ENCODE peak calls at places on chromosomes 16 and 17, in ten cellular contexts. D, S, O, X, V, L, Z, W, U and J are unnamed samples.

GRCh38 chr16:54630284-54630967 is 300.2 kb upstream of the IRX5 start:
- DNase-seq in D (no peak), S (no peak), O (no peak), X (no peak), V (no peak), L (no peak), Z (no peak), W (no peak), U (no peak), J (no peak)

GRCh38 chr17:72308744-72309395 is 188.1 kb downstream of the SOX9 start:
- DNase-seq in D (no peak), S (no peak), O (no peak), X (no peak), V (no peak), L (no peak), Z (no peak), W (no peak), U (no peak), J (no peak)

GRCh38 chr17:3647769-3648540 is 11.4 kb downstream of the CTNS start:
- DNase-seq in D (no peak), S (peak), O (no peak), X (peak), V (no peak), L (peak), Z (no peak), W (peak), U (peak), J (no peak)

GRCh38 chr17:73863761-73864535 is 219.7 kb upstream of the SDK2 start:
- DNase-seq in D (no peak), S (no peak), O (no peak), X (no peak), V (no peak), L (no peak), Z (no peak), W (peak), U (no peak), J (no peak)

GRCh38 chr16:47493358-47494337 is 32.5 kb downstream of the PHKB start:
- DNase-seq in D (no peak), S (no peak), O (no peak), X (no peak), V (no peak), L (no peak), Z (no peak), W (no peak), U (no peak), J (no peak)

GRCh38 chr16:73792199-73793108 is 504.2 kb upstream of the PSMD7 start:
- DNase-seq in D (no peak), S (no peak), O (no peak), X (no peak), V (no peak), L (no peak), Z (no peak), W (peak), U (no peak), J (no peak)

GRCh38 chr17:21678451-21679081 is 13.8 kb upstream of the KCNJ18 start:
- DNase-seq in D (no peak), S (no peak), O (no peak), X (no peak), V (peak), L (no peak), Z (peak), W (peak), U (no peak), J (no peak)

GRCh38 chr17:46943511-46944393 is 20.8 kb downstream of the GOSR2 start:
- DNase-seq in D (no peak), S (peak), O (no peak), X (peak), V (no peak), L (no peak), Z (no peak), W (peak), U (peak), J (no peak)

GRCh38 chr17:3865166-3865565 is 19.1 kb upstream of the NCBP3 start:
- DNase-seq in D (no peak), S (no peak), O (no peak), X (no peak), V (no peak), L (no peak), Z (no peak), W (no peak), U (peak), J (no peak)

GRCh38 chr17:48542114-48542955 is 2.6 kb downstream of the HOXB2 start:
- DNase-seq in D (no peak), S (no peak), O (no peak), X (peak), V (no peak), L (no peak), Z (no peak), W (no peak), U (peak), J (no peak)
- H3K27ac ChIP-seq in D (peak), S (peak), O (peak), X (no peak), V (peak), L (peak), Z (peak), W (no peak), U (peak), J (peak)

GRCh38 chr16:27317738-27318398 is 4.1 kb downstream of the IL4R start:
- DNase-seq in D (no peak), S (no peak), O (no peak), X (no peak), V (no peak), L (no peak), Z (no peak), W (no peak), U (no peak), J (no peak)

GRCh38 chr16:27320261-27321012 is 6.7 kb downstream of the IL4R start:
- DNase-seq in D (no peak), S (no peak), O (no peak), X (no peak), V (no peak), L (no peak), Z (no peak), W (no peak), U (no peak), J (no peak)

GRCh38 chr16:27317320-27317719 is 3.5 kb downstream of the IL4R start:
- DNase-seq in D (no peak), S (no peak), O (no peak), X (no peak), V (no peak), L (no peak), Z (peak), W (no peak), U (no peak), J (no peak)

GRCh38 chr16:27319257-27319965 is 5.6 kb downstream of the IL4R start:
- DNase-seq in D (no peak), S (no peak), O (no peak), X (no peak), V (no peak), L (no peak), Z (peak), W (no peak), U (no peak), J (no peak)

DNA sequence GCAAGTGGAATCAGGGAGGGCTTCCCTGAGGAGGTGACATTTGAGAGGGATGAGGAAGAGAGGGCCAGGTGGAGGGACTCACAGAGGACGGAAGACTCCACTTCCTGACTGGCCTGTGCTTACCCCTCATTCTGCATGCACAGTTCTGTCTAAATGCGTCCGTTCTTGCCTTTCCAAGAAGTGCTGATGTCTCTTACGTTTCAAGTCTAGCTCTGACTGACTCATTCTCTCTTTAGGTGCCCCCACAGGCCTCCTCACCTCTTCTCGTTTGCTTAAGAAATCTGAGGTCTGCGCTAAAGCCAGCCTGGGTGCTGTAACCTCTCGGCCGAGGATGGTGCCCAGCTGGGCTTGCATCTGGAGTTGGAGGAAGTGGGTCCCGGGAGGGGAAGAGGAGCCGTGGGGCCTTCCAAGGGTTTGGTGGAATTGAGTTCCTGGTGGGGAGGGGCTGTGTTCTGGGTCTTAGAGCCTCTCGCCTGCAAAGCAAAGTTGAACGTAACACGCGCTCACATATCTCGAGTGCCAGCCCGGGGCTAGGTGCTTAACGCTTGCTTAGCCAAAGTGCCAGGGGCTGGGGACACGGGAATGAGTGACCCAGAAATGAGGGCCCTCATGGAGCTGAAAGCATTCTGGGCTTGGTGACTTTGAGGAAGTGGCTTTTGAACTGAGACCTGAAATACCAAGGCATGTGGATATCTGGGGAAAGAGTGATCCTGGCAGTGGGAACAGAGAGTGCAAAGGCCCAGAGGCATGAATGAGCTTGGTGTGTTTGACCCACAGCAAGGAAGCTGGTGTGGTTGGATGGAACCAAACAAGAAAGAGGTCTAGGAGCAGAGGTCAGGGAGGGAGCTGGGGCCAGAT is 4.9 kb downstream of the IL4R start:
- DNase-seq in D (no peak), S (no peak), O (no peak), X (no peak), V (no peak), L (peak), Z (peak), W (no peak), U (peak), J (no peak)
- H3K4me3 ChIP-seq in D (no peak), S (no peak), O (no peak), X (no peak), V (peak), L (no peak), Z (peak), W (no peak), U (no peak), J (peak)

DNA sequence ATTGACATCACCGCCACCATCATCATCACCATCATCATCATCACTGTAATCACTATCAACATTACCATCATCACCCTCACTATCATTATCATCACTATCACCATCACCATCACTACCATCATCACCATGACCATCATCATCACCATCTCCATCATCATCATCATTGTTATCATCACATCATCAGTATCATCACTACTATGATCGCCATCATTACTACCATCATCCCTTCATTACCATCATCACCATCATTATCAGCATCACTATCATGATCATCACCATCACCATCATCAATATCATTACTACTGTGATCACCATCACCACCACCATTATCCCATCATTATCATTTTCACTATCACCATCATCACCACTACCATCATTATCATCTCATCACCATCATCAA is 368.3 kb downstream of the SEC14L1 start:
- DNase-seq in D (no peak), S (no peak), O (no peak), X (no peak), V (no peak), L (no peak), Z (no peak), W (no peak), U (no peak), J (no peak)
- TF ChIP-seq CTCF in D (no peak), S (no peak), O (no peak), X (no peak), V (no peak), L (no peak), Z (no peak), W (no peak), U (no peak), J (no peak)

GRCh38 chr16:4942481-4942880 is 5.5 kb upstream of the PPL start:
- DNase-seq in D (no peak), S (no peak), O (no peak), X (no peak), V (no peak), L (no peak), Z (no peak), W (no peak), U (no peak), J (no peak)
- H3K27ac ChIP-seq in D (peak), S (peak), O (peak), X (peak), V (peak), L (no peak), Z (peak), W (peak), U (peak), J (peak)

GRCh38 chr17:17381438-17382059 is 78.4 kb downstream of the NT5M start:
- DNase-seq in D (no peak), S (no peak), O (no peak), X (no peak), V (no peak), L (no peak), Z (no peak), W (no peak), U (no peak), J (no peak)

GRCh38 chr17:17379197-17379991 is 76.2 kb downstream of the NT5M start:
- DNase-seq in D (no peak), S (no peak), O (no peak), X (no peak), V (no peak), L (no peak), Z (no peak), W (no peak), U (no peak), J (no peak)

GRCh38 chr17:17382060-17382449 is 78.9 kb downstream of the NT5M start:
- DNase-seq in D (no peak), S (no peak), O (no peak), X (no peak), V (no peak), L (no peak), Z (no peak), W (no peak), U (no peak), J (no peak)

GRCh38 chr17:17382901-17383300 is 79.7 kb downstream of the NT5M start:
- DNase-seq in D (no peak), S (no peak), O (no peak), X (no peak), V (no peak), L (no peak), Z (no peak), W (no peak), U (no peak), J (no peak)

GRCh38 chr17:17380156-17380925 is 77.2 kb downstream of the NT5M start:
- DNase-seq in D (no peak), S (no peak), O (no peak), X (no peak), V (no peak), L (no peak), Z (no peak), W (no peak), U (no peak), J (no peak)
- H3K4me3 ChIP-seq in D (no peak), S (no peak), O (no peak), X (no peak), V (no peak), L (no peak), Z (no peak), W (no peak), U (no peak), J (no peak)

GRCh38 chr16:67608367-67608766 is 36.6 kb upstream of the CARMIL2 start:
- DNase-seq in D (no peak), S (no peak), O (no peak), X (no peak), V (no peak), L (no peak), Z (no peak), W (no peak), U (no peak), J (no peak)

DNA sequence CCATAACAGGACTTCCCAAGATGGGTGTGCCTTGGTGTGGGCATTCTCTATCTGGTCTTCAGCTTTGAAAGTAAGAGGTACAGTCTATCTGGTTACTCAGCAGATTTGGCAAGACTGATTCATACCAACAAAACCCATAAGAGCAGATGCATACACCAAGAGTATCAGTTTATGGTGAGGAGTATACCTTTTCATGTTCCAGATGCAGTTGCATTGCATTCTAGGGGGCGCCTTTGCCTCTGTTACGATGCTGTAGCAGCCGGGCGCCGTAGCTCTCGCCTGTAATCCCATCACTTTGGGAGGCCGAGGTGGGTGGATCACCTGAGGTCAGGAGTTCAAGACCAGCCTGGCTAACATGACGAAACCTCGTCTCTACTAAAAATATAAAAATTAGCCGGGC is 31.1 kb upstream of the CARMIL2 start:
- DNase-seq in D (no peak), S (no peak), O (no peak), X (peak), V (no peak), L (no peak), Z (no peak), W (no peak), U (no peak), J (no peak)
- TF ChIP-seq CTCF in D (no peak), S (no peak), O (no peak), X (peak), V (no peak), L (no peak), Z (no peak), W (peak), U (no peak), J (no peak)

GRCh38 chr16:2474877-2475412 is at the start of gene TBC1D24:
- DNase-seq in D (no peak), S (peak), O (no peak), X (peak), V (peak), L (peak), Z (peak), W (peak), U (peak), J (no peak)

GRCh38 chr16:2473425-2473926 is 1.5 kb upstream of the TBC1D24 start:
- DNase-seq in D (no peak), S (no peak), O (no peak), X (peak), V (no peak), L (no peak), Z (no peak), W (peak), U (no peak), J (no peak)

GRCh38 chr16:2475413-2476344 is 752 bp downstream of the TBC1D24 start:
- DNase-seq in D (no peak), S (no peak), O (no peak), X (peak), V (no peak), L (peak), Z (no peak), W (peak), U (no peak), J (no peak)

GRCh38 chr16:2472885-2473284 is 1.8 kb downstream of the NTN3 start:
- DNase-seq in D (no peak), S (no peak), O (no peak), X (no peak), V (no peak), L (no peak), Z (no peak), W (no peak), U (no peak), J (no peak)

GRCh38 chr16:2473999-2474876 is 689 bp upstream of the TBC1D24 start:
- DNase-seq in D (no peak), S (no peak), O (no peak), X (peak), V (no peak), L (peak), Z (no peak), W (peak), U (no peak), J (no peak)
- H3K27ac ChIP-seq in D (no peak), S (peak), O (peak), X (no peak), V (peak), L (peak), Z (peak), W (peak), U (peak), J (no peak)

GRCh38 chr17:61448042-61448441 is 4.2 kb upstream of the TBX4 start:
- DNase-seq in D (no peak), S (no peak), O (no peak), X (no peak), V (no peak), L (no peak), Z (no peak), W (no peak), U (no peak), J (no peak)
- H3K4me3 ChIP-seq in D (no peak), S (no peak), O (no peak), X (no peak), V (no peak), L (no peak), Z (no peak), W (no peak), U (no peak), J (no peak)

GRCh38 chr17:10463402-10463801 is 6.0 kb downstream of the MYH4 start:
- DNase-seq in D (no peak), S (no peak), O (no peak), X (peak), V (no peak), L (no peak), Z (no peak), W (no peak), U (no peak), J (no peak)
- TF ChIP-seq CTCF in D (no peak), S (no peak), O (peak), X (peak), V (no peak), L (no peak), Z (no peak), W (no peak), U (no peak), J (no peak)

GRCh38 chr17:2157081-2157480 is 102.2 kb downstream of the HIC1 start:
- DNase-seq in D (no peak), S (no peak), O (no peak), X (no peak), V (no peak), L (no peak), Z (no peak), W (no peak), U (no peak), J (no peak)
- H3K27ac ChIP-seq in D (no peak), S (no peak), O (no peak), X (no peak), V (peak), L (peak), Z (peak), W (peak), U (peak), J (peak)